ENCODE peak calls at places on chromosomes 7 and 10, in seven cellular contexts. I is IMR-90, K is ovary, X is pancreas, U is body of pancreas, Y is spleen, W is ascending aorta. B is an unnamed sample.
A peak's percentile ranks its signal among the peaks of the same experiment; 100 is the strongest.

GRCh38 chr10:92309273-92309672 is 18.3 kb downstream of the MARCHF5 start:
- DNase-seq in I (no peak), K (no peak), X (no peak), U (no peak), Y (no peak), W (no peak), B (no peak)

GRCh38 chr7:44530990-44531389 is 10.1 kb downstream of the NPC1L1 start:
- DNase-seq in I (no peak), K (no peak), X (no peak), U (no peak), Y (no peak), W (no peak), B (no peak)

GRCh38 chr10:83961620-83962019 is 177.7 kb upstream of the GHITM start:
- DNase-seq in I (no peak), K (no peak), X (no peak), U (no peak), Y (no peak), W (no peak), B (no peak)

GRCh38 chr7:47225387-47226170 is 356.3 kb downstream of the TNS3 start:
- DNase-seq in I (no peak), K (no peak), X (no peak), U (no peak), Y (no peak), W (no peak), B (no peak)

GRCh38 chr10:61001731-61002122 is 57.7 kb upstream of the RHOBTB1 start:
- DNase-seq in I (no peak), K (no peak), X (no peak), U (no peak), Y (no peak), W (no peak), B (no peak)

GRCh38 chr10:127797339-127797738 is 60.4 kb downstream of the FOXI2 start:
- DNase-seq in I (peak; percentile 20), K (no peak), X (no peak), U (no peak), Y (no peak), W (no peak), B (no peak)

GRCh38 chr7:85186521-85187241 is at the start of gene SEMA3D:
- DNase-seq in I (peak; percentile 82), K (peak; percentile 55), X (peak; percentile 71), U (peak; percentile 63), Y (peak; percentile 93), W (peak; percentile 87), B (peak; percentile 96)

GRCh38 chr10:114837690-114838089 is 16.1 kb downstream of the FHIP2A start:
- DNase-seq in I (no peak), K (no peak), X (no peak), U (no peak), Y (no peak), W (no peak), B (no peak)

GRCh38 chr10:7185367-7185690 is 225.5 kb downstream of the SFMBT2 start:
- DNase-seq in I (no peak), K (no peak), X (no peak), U (no peak), Y (no peak), W (no peak), B (no peak)

GRCh38 chr7:23539494-23539907 is 7.7 kb upstream of the TRA2A start:
- DNase-seq in I (no peak), K (no peak), X (no peak), U (no peak), Y (no peak), W (no peak), B (no peak)

GRCh38 chr7:157872447-157872846 is 535.6 kb downstream of the DNAJB6 start:
- DNase-seq in I (no peak), K (no peak), X (no peak), U (no peak), Y (no peak), W (no peak), B (no peak)

GRCh38 chr7:42494199-42494710 is 257.2 kb upstream of the GLI3 start:
- DNase-seq in I (no peak), K (no peak), X (no peak), U (no peak), Y (no peak), W (no peak), B (no peak)

GRCh38 chr7:88818552-88818951 is 23.0 kb upstream of the TEX47 start:
- DNase-seq in I (no peak), K (no peak), X (no peak), U (no peak), Y (no peak), W (no peak), B (no peak)

GRCh38 chr10:132942101-132942739 is at the start of gene CFAP46:
- DNase-seq in I (peak; percentile 44), K (peak; percentile 46), X (peak; percentile 67), U (peak; percentile 56), Y (peak; percentile 85), W (no peak), B (peak; percentile 93)

GRCh38 chr7:95684037-95684436 is 87.7 kb upstream of the PDK4 start:
- DNase-seq in I (peak; percentile 30), K (no peak), X (no peak), U (peak; percentile 6), Y (no peak), W (no peak), B (no peak)

GRCh38 chr7:31073486-31074383 is 21.6 kb downstream of the ADCYAP1R1 start:
- DNase-seq in I (no peak), K (no peak), X (no peak), U (no peak), Y (peak; percentile 58), W (no peak), B (no peak)

GRCh38 chr7:87984088-87984487 is 50.0 kb downstream of the ADAM22 start:
- DNase-seq in I (no peak), K (no peak), X (no peak), U (no peak), Y (no peak), W (no peak), B (no peak)

GRCh38 chr7:73850781-73851207 is 8.5 kb upstream of the METTL27 start:
- DNase-seq in I (peak; percentile 99), K (no peak), X (no peak), U (no peak), Y (no peak), W (peak; percentile 79), B (no peak)

GRCh38 chr7:98235901-98236300 is 16.1 kb downstream of the TECPR1 start:
- DNase-seq in I (no peak), K (no peak), X (no peak), U (no peak), Y (no peak), W (no peak), B (no peak)

GRCh38 chr10:110430369-110431273 is 67.1 kb upstream of the DUSP5 start:
- DNase-seq in I (no peak), K (no peak), X (no peak), U (no peak), Y (peak; percentile 46), W (peak; percentile 35), B (peak; percentile 42)

GRCh38 chr7:30970594-30971094 is 6.9 kb downstream of the GHRHR start:
- DNase-seq in I (no peak), K (no peak), X (peak; percentile 7), U (peak; percentile 23), Y (no peak), W (no peak), B (peak; percentile 79)

GRCh38 chr7:17991866-17992648 is 35.6 kb downstream of the PRPS1L1 start:
- DNase-seq in I (no peak), K (no peak), X (no peak), U (no peak), Y (no peak), W (no peak), B (peak; percentile 88)

GRCh38 chr7:31633894-31634494 is 53.0 kb upstream of the PPP1R17 start:
- DNase-seq in I (peak; percentile 39), K (no peak), X (peak; percentile 80), U (peak; percentile 82), Y (no peak), W (no peak), B (peak; percentile 88)

GRCh38 chr7:25149844-25150243 is 24.8 kb upstream of the CYCS start:
- DNase-seq in I (no peak), K (no peak), X (no peak), U (no peak), Y (no peak), W (no peak), B (peak; percentile 87)

GRCh38 chr7:40298421-40298820 is 163.6 kb downstream of the SUGCT start:
- DNase-seq in I (peak; percentile 73), K (no peak), X (no peak), U (no peak), Y (no peak), W (no peak), B (no peak)

GRCh38 chr10:120067427-120067826 is 174.9 kb downstream of the SEC23IP start:
- DNase-seq in I (no peak), K (no peak), X (no peak), U (no peak), Y (no peak), W (no peak), B (no peak)

DNA sequence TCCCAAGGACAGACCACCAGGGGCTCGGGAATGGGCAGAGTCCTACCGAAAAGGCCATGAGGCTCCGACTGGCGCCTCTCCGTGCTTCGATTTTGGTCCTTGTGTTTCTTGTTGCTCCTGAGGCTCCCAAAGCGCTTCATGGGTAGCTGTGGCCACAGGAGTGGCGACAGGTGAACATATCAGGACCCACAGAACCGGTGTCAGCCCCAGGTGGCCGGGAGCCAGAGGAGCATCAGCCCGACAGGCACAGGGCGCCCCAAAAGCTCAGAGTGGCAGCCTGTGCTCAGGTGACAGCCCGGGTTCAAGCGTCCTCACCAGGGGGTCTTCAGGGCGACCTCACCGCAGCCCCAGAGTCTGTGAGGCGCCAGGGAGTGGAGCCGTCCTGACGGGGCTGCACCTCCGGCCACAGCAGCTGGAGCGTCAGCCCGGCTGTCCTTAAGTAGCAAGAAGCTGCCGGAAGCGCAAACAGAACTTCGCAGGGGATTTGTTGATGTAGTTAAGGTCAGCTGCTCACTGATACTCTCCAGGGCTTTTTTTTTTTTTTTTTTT is 141.0 kb downstream of the PRKAG2 start:
- DNase-seq in I (no peak), K (no peak), X (no peak), U (no peak), Y (no peak), W (no peak), B (no peak)
- H3K4me3 ChIP-seq in I (peak overlapping the region; percentile 28), K (no peak overlapping the region), X (no peak overlapping the region), U (no peak overlapping the region), Y (peak overlapping the region; percentile 28), W (peak overlapping the region; percentile 48), B (no peak overlapping the region)

GRCh38 chr7:105439174-105439893 is 50.6 kb upstream of the SRPK2 start:
- DNase-seq in I (peak; percentile 86), K (no peak), X (no peak), U (peak; percentile 41), Y (no peak), W (no peak), B (peak; percentile 56)
- TF ChIP-seq CTCF in I (peak; percentile 34), K (no peak), X (no peak), U (no peak), Y (no peak), W (no peak), B (no peak)

DNA sequence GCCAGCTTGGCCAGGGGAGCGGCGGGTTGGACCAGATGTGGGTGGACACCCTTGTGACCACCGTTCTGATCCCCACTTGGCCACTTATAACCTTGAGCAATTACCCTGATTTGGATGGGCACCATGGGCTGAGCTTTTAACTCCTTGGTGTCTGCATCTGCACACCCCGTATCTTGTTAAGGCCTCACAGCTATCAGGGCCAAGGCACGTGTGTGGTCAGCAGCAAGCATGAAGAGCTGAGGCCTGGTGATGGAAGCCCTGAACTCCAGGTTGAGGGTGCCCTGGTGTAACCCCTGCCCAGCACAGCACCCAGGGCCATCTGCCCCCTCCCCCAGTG is 89.2 kb downstream of the ZMIZ1 start:
- DNase-seq in I (no peak), K (no peak), X (no peak), U (no peak), Y (no peak), W (no peak), B (no peak)
- H3K4me1 ChIP-seq in I (peaks cover 67% of the 10 kb centered on the region), K (peaks cover 56% of the 10 kb centered on the region), X (no peaks in the 10 kb centered on the region), U (peaks cover 86% of the 10 kb centered on the region), Y (peaks cover 100% of the 10 kb centered on the region), W (peaks cover 58% of the 10 kb centered on the region), B (peaks cover 35% of the 10 kb centered on the region)

GRCh38 chr10:103583871-103584215 is 90.3 kb downstream of the NEURL1 start:
- DNase-seq in I (no peak), K (no peak), X (no peak), U (no peak), Y (no peak), W (no peak), B (no peak)
- H3K4me3 ChIP-seq in I (no peak overlapping the region), K (peak overlapping the region; percentile 38), X (no peak overlapping the region), U (no peak overlapping the region), Y (peak overlapping the region; percentile 51), W (no peak overlapping the region), B (no peak overlapping the region)

B was measured in endodermal cell.